ENCODE peak calls at places on chromosome 3, in seven cellular contexts. M is neural crest cell; Q is heart right ventricle; C is stomach; K is left lung; Y is CD4-positive, alpha-beta T cell; T is omental fat pad. H is an unnamed sample.

GRCh38 chr3:157388976-157389375 is 47.7 kb upstream of the PTX3 start:
- DNase-seq in T (no peak), M (no peak), Q (no peak), C (no peak), Y (no peak), K (no peak), H (no peak)

GRCh38 chr3:195550723-195551122 is 7.6 kb upstream of the PPP1R2 start:
- DNase-seq in T (no peak), C (no peak), K (no peak), Q (no peak), Y (no peak), M (no peak), H (no peak)

GRCh38 chr3:44105571-44105970 is 136.1 kb upstream of the TOPAZ1 start:
- DNase-seq in Y (no peak), C (no peak), Q (no peak), M (no peak), T (no peak), K (no peak), H (no peak)

GRCh38 chr3:1404270-1404669 is 311.4 kb downstream of the CNTN6 start:
- DNase-seq in Y (no peak), C (peak; percentile 46), Q (no peak), T (no peak), M (no peak), K (no peak), H (no peak)

GRCh38 chr3:137970914-137971831 is 38.8 kb upstream of the CLDN18 start:
- DNase-seq in T (peak; percentile 56), Y (peak; percentile 55), Q (peak; percentile 59), C (peak; percentile 93), K (peak; percentile 91), M (peak; percentile 87), H (peak; percentile 87)

GRCh38 chr3:127750226-127751031 is 71.9 kb downstream of the MGLL start:
- DNase-seq in M (no peak), Y (no peak), C (no peak), T (no peak), Q (no peak), K (no peak), H (no peak)

GRCh38 chr3:116246406-116246805 is 198.9 kb downstream of the LSAMP start:
- DNase-seq in M (no peak), T (no peak), Q (no peak), Y (no peak), C (no peak), K (no peak), H (no peak)

GRCh38 chr3:143120716-143121239 is 1.2 kb downstream of the CHST2 start:
- DNase-seq in Q (peak; percentile 11), C (peak; percentile 27), Y (peak; percentile 52), M (peak; percentile 23), T (no peak), K (peak; percentile 83), H (no peak)

GRCh38 chr3:55595420-55595819 is 108.3 kb upstream of the WNT5A start:
- DNase-seq in T (no peak), Q (no peak), C (no peak), Y (no peak), K (no peak), M (no peak), H (no peak)

GRCh38 chr3:22714758-22715157 is 488.4 kb upstream of the UBE2E2 start:
- DNase-seq in T (no peak), Y (no peak), Q (no peak), M (no peak), C (no peak), K (no peak), H (no peak)

GRCh38 chr3:190058486-190059241 is 62.0 kb downstream of the P3H2 start:
- DNase-seq in Q (no peak), M (no peak), C (no peak), K (no peak), T (no peak), Y (no peak), H (no peak)

GRCh38 chr3:45566951-45567411 is 27.6 kb upstream of the LIMD1 start:
- DNase-seq in Q (no peak), Y (no peak), M (no peak), C (no peak), K (no peak), T (no peak), H (no peak)

GRCh38 chr3:134373278-134373941 is 837 bp downstream of the AMOTL2 start:
- DNase-seq in Y (no peak), K (peak; percentile 83), M (peak; percentile 75), C (peak; percentile 85), T (peak; percentile 41), Q (peak; percentile 93), H (peak; percentile 72)

GRCh38 chr3:151452346-151452745 is 8.5 kb downstream of the IGSF10 start:
- DNase-seq in Q (no peak), C (no peak), K (no peak), M (no peak), Y (no peak), T (no peak), H (no peak)

GRCh38 chr3:133135303-133135702 is 97.1 kb downstream of the TMEM108 start:
- DNase-seq in Q (no peak), K (no peak), Y (no peak), T (no peak), M (no peak), C (no peak), H (no peak)

GRCh38 chr3:37129871-37130270 is 44.5 kb downstream of the LRRFIP2 start:
- DNase-seq in Q (no peak), K (no peak), M (no peak), Y (no peak), C (no peak), T (no peak), H (no peak)

GRCh38 chr3:81339040-81339845 is 422.2 kb downstream of the GBE1 start:
- DNase-seq in M (no peak), T (no peak), K (no peak), C (no peak), Q (no peak), Y (no peak), H (no peak)

GRCh38 chr3:46733026-46733800 is 15.5 kb upstream of the PRSS50 start:
- DNase-seq in Y (no peak), C (no peak), T (no peak), Q (peak; percentile 1), M (no peak), K (no peak), H (peak; percentile 11)
- TF ChIP-seq CTCF in Y (no peak), C (no peak), T (no peak), Q (no peak), M (no peak), K (no peak), H (no peak)

DNA sequence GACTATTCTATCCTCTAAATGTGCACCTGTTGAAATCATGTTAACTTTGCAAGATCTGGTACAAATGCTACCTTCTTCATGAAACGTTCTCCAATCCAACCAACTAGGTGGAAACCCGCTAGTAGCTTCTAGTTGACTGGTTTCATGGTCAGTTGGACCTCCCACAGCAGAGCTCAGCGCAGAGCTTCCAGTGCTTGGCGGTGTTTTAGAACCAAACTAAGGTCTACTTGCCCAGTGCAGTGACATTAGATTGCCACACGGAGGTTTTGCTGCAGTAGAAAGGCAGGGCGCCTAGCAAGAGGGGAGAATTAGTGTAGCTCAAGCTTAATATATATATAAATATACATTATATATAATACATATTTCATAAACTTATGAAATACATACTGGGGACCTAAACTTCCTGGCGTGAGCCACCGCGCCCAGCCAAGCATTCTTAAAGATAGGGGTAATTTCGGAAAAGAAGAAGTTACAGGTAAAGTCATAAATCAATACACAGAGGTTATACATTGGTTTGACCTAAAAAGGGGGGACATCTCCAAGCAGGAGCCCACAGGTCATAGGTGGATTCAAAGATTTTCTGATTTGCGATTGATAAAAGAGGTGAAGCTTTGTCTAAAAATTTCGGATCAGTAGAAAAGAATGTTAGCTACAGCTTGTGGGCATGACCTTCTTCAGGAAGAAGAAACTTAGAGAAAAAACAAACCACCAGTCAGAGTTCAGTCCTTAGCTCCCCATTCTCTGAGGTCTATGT is 2.0 kb upstream of the OXSR1 start:
- DNase-seq in K (no peak), C (no peak), Y (no peak), T (no peak), Q (no peak), M (no peak), H (no peak)
- TF ChIP-seq CTCF in K (no peak), C (no peak), Y (no peak), T (no peak), Q (peak; percentile 21), M (peak; percentile 23), H (no peak)

GRCh38 chr3:30437172-30437571 is 169.2 kb upstream of the TGFBR2 start:
- DNase-seq in K (no peak), M (no peak), C (no peak), T (peak; percentile 22), Q (peak; percentile 32), Y (no peak), H (no peak)

GRCh38 chr3:30440147-30440604 is 166.2 kb upstream of the TGFBR2 start:
- DNase-seq in C (peak; percentile 48), Q (no peak), M (no peak), T (no peak), Y (no peak), K (no peak), H (no peak)

GRCh38 chr3:30439451-30440053 is 166.8 kb upstream of the TGFBR2 start:
- DNase-seq in T (no peak), Q (no peak), M (no peak), C (no peak), K (no peak), Y (no peak), H (no peak)

GRCh38 chr3:30435950-30436349 is 170.5 kb upstream of the TGFBR2 start:
- DNase-seq in Q (no peak), C (no peak), M (no peak), K (no peak), Y (no peak), T (no peak), H (no peak)

GRCh38 chr3:30438121-30438520 is 168.3 kb upstream of the TGFBR2 start:
- DNase-seq in Y (no peak), Q (no peak), T (no peak), M (no peak), C (no peak), K (no peak), H (no peak)
- TF ChIP-seq CTCF in Y (no peak), Q (no peak), T (no peak), M (no peak), C (no peak), K (no peak), H (no peak)

GRCh38 chr3:62587169-62587568 is 213.8 kb upstream of the FEZF2 start:
- DNase-seq in M (no peak), T (no peak), Y (no peak), K (no peak), Q (no peak), C (no peak), H (no peak)

GRCh38 chr3:62587579-62588031 is 214.3 kb upstream of the FEZF2 start:
- DNase-seq in Y (no peak), K (no peak), M (no peak), T (no peak), C (no peak), Q (no peak), H (no peak)

GRCh38 chr3:62585861-62586260 is 212.5 kb upstream of the FEZF2 start:
- DNase-seq in Y (no peak), T (no peak), C (no peak), K (no peak), Q (no peak), M (no peak), H (no peak)

GRCh38 chr3:62584636-62585035 is 211.3 kb upstream of the FEZF2 start:
- DNase-seq in Q (no peak), Y (no peak), T (no peak), C (no peak), M (no peak), K (no peak), H (no peak)

DNA sequence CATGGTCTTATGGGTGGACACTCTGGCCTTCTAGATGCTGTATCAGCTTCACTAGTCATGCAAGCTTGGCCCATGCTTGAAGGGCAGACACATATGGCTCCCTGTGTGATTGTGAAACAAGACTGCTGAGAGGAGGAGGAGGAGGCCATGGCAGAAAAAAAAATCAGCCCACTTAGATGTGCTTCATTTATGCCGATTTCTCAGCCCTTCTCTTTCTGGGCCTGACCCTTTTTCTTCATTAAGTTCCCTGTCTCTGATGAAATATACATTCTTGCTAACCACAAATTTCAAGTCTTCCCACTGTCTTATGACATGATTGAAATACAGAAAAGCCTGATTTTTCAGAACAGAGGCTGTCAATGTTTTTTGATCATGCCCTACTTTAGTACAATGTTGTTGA is 213.0 kb upstream of the FEZF2 start:
- DNase-seq in T (no peak), Q (no peak), M (no peak), C (no peak), Y (no peak), K (no peak), H (no peak)
- TF ChIP-seq CTCF in T (no peak), Q (no peak), M (no peak), C (no peak), Y (no peak), K (no peak), H (no peak)